ENCODE peak calls at places on chromosomes 1 and 21, in ten cellular contexts. One of them, this sample, is unnamed.

GRCh38 chr1:147083919-147084272 is 88.4 kb downstream of the PRKAB2 start:
- DNase-seq in fibroblast of lung: no peak
- DNase-seq in mucosa of descending colon: peak
- DNase-seq in cardiac fibroblast: no peak
- DNase-seq in glutamatergic neuron: no peak
- DNase-seq in cardiac muscle cell: no peak
- DNase-seq in HFFc6: no peak
- DNase-seq in kidney epithelial cell: no peak
- DNase-seq in CD8-positive, alpha-beta T cell: no peak
- DNase-seq in AG04450: no peak
- DNase-seq in this sample: no peak

GRCh38 chr21:33042812-33043211 is 17.1 kb downstream of the OLIG2 start:
- DNase-seq in cardiac muscle cell: peak
- DNase-seq in mucosa of descending colon: no peak
- DNase-seq in AG04450: peak
- DNase-seq in fibroblast of lung: peak
- DNase-seq in HFFc6: peak
- DNase-seq in glutamatergic neuron: no peak
- DNase-seq in cardiac fibroblast: peak
- DNase-seq in kidney epithelial cell: peak
- DNase-seq in CD8-positive, alpha-beta T cell: no peak
- DNase-seq in this sample: no peak

GRCh38 chr1:108644984-108645383 is 15.9 kb downstream of the HENMT1 start:
- DNase-seq in CD8-positive, alpha-beta T cell: peak
- DNase-seq in cardiac fibroblast: no peak
- DNase-seq in AG04450: no peak
- DNase-seq in mucosa of descending colon: peak
- DNase-seq in kidney epithelial cell: no peak
- DNase-seq in HFFc6: no peak
- DNase-seq in fibroblast of lung: no peak
- DNase-seq in glutamatergic neuron: no peak
- DNase-seq in cardiac muscle cell: no peak
- DNase-seq in this sample: no peak

GRCh38 chr1:229305402-229305801 is 34.5 kb downstream of the RAB4A start:
- DNase-seq in mucosa of descending colon: no peak
- DNase-seq in kidney epithelial cell: no peak
- DNase-seq in fibroblast of lung: no peak
- DNase-seq in cardiac muscle cell: no peak
- DNase-seq in cardiac fibroblast: no peak
- DNase-seq in AG04450: no peak
- DNase-seq in glutamatergic neuron: no peak
- DNase-seq in HFFc6: no peak
- DNase-seq in CD8-positive, alpha-beta T cell: no peak
- DNase-seq in this sample: no peak

GRCh38 chr1:117671781-117672501 is 66.1 kb downstream of the TENT5C start:
- DNase-seq in fibroblast of lung: no peak
- DNase-seq in HFFc6: no peak
- DNase-seq in mucosa of descending colon: peak
- DNase-seq in cardiac fibroblast: peak
- DNase-seq in glutamatergic neuron: peak
- DNase-seq in kidney epithelial cell: no peak
- DNase-seq in AG04450: no peak
- DNase-seq in cardiac muscle cell: peak
- DNase-seq in CD8-positive, alpha-beta T cell: no peak
- DNase-seq in this sample: no peak

GRCh38 chr1:46724991-46725735 is 6.2 kb upstream of the EFCAB14 start:
- DNase-seq in mucosa of descending colon: peak
- DNase-seq in CD8-positive, alpha-beta T cell: peak
- DNase-seq in glutamatergic neuron: peak
- DNase-seq in AG04450: peak
- DNase-seq in cardiac fibroblast: peak
- DNase-seq in kidney epithelial cell: peak
- DNase-seq in fibroblast of lung: peak
- DNase-seq in HFFc6: peak
- DNase-seq in cardiac muscle cell: peak
- DNase-seq in this sample: peak

GRCh38 chr1:23902611-23903278 is 10.4 kb downstream of the CNR2 start:
- DNase-seq in AG04450: no peak
- DNase-seq in glutamatergic neuron: peak
- DNase-seq in kidney epithelial cell: no peak
- DNase-seq in CD8-positive, alpha-beta T cell: no peak
- DNase-seq in HFFc6: no peak
- DNase-seq in cardiac fibroblast: no peak
- DNase-seq in mucosa of descending colon: no peak
- DNase-seq in cardiac muscle cell: no peak
- DNase-seq in fibroblast of lung: no peak
- DNase-seq in this sample: peak

GRCh38 chr1:223209293-223209898 is 66.3 kb upstream of the TLR5 start:
- DNase-seq in HFFc6: no peak
- DNase-seq in cardiac muscle cell: no peak
- DNase-seq in CD8-positive, alpha-beta T cell: no peak
- DNase-seq in AG04450: no peak
- DNase-seq in mucosa of descending colon: no peak
- DNase-seq in fibroblast of lung: peak
- DNase-seq in glutamatergic neuron: no peak
- DNase-seq in cardiac fibroblast: no peak
- DNase-seq in kidney epithelial cell: no peak
- DNase-seq in this sample: no peak

GRCh38 chr21:44267655-44268142 is 6.0 kb upstream of the DNMT3L start:
- DNase-seq in glutamatergic neuron: peak
- DNase-seq in HFFc6: no peak
- DNase-seq in AG04450: no peak
- DNase-seq in kidney epithelial cell: no peak
- DNase-seq in CD8-positive, alpha-beta T cell: no peak
- DNase-seq in cardiac fibroblast: no peak
- DNase-seq in mucosa of descending colon: no peak
- DNase-seq in cardiac muscle cell: no peak
- DNase-seq in fibroblast of lung: no peak
- DNase-seq in this sample: no peak
- TF ChIP-seq CTCF in glutamatergic neuron: no peak
- TF ChIP-seq CTCF in HFFc6: peak
- TF ChIP-seq CTCF in AG04450: peak
- TF ChIP-seq CTCF in kidney epithelial cell: no peak
- TF ChIP-seq CTCF in CD8-positive, alpha-beta T cell: peak
- TF ChIP-seq CTCF in cardiac fibroblast: peak
- TF ChIP-seq CTCF in mucosa of descending colon: no peak
- TF ChIP-seq CTCF in cardiac muscle cell: no peak
- TF ChIP-seq CTCF in fibroblast of lung: no peak
- TF ChIP-seq CTCF in this sample: no peak

DNA sequence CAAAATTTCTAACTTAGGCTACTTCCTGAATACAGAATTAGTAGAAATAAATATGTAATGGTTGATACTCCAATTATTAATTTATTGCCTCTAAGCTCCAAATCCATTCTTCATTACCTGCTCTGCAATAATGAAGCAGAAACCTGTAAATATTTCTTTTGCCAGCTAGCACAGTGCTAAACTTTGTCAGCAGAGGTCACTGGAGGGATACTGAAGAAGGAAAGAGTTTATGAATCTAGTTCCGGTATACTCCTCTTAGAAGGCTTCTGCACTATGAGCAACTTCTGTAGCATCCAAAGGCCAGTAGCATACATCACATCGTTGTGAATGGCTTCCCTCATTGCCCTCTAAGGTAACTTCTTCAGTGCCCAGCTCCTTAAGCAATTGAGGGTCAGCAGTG is 81.0 kb upstream of the LHX8 start:
- DNase-seq in glutamatergic neuron: no peak
- DNase-seq in CD8-positive, alpha-beta T cell: no peak
- DNase-seq in kidney epithelial cell: no peak
- DNase-seq in AG04450: no peak
- DNase-seq in mucosa of descending colon: no peak
- DNase-seq in fibroblast of lung: no peak
- DNase-seq in HFFc6: no peak
- DNase-seq in cardiac fibroblast: no peak
- DNase-seq in cardiac muscle cell: no peak
- DNase-seq in this sample: no peak
- TF ChIP-seq CTCF in glutamatergic neuron: no peak
- TF ChIP-seq CTCF in CD8-positive, alpha-beta T cell: no peak
- TF ChIP-seq CTCF in kidney epithelial cell: no peak
- TF ChIP-seq CTCF in AG04450: no peak
- TF ChIP-seq CTCF in mucosa of descending colon: no peak
- TF ChIP-seq CTCF in fibroblast of lung: no peak
- TF ChIP-seq CTCF in HFFc6: no peak
- TF ChIP-seq CTCF in cardiac fibroblast: no peak
- TF ChIP-seq CTCF in cardiac muscle cell: no peak
- TF ChIP-seq CTCF in this sample: peak

DNA sequence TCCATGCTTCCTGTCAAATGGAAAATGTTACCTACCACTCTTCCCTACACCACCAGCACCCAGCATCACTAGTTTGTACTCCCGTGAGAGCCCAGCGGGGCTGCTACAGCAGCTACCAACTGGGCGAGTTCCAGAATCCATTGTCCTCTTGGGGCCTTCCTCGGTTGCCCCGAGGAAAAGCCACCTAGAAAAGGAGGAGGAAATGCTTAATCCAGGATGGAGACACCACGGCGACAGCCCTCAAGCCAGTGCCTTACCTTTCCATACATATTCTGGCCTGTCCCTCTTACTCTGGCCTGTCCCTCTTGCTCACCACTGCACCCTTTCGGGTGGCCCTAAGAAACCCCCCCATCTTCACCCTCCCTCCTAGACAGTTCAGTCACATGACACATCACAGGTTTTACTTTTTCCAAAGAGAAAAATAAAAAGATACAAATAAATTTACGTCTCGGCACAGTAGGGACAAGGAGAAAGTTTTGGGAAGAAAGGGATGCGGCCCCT is 478 bp downstream of the RIT1 start:
- DNase-seq in cardiac fibroblast: peak
- DNase-seq in glutamatergic neuron: peak
- DNase-seq in mucosa of descending colon: peak
- DNase-seq in AG04450: no peak
- DNase-seq in HFFc6: peak
- DNase-seq in kidney epithelial cell: no peak
- DNase-seq in fibroblast of lung: peak
- DNase-seq in cardiac muscle cell: peak
- DNase-seq in CD8-positive, alpha-beta T cell: peak
- DNase-seq in this sample: peak
- TF ChIP-seq CTCF in cardiac fibroblast: no peak
- TF ChIP-seq CTCF in glutamatergic neuron: no peak
- TF ChIP-seq CTCF in mucosa of descending colon: no peak
- TF ChIP-seq CTCF in AG04450: peak
- TF ChIP-seq CTCF in HFFc6: no peak
- TF ChIP-seq CTCF in kidney epithelial cell: no peak
- TF ChIP-seq CTCF in fibroblast of lung: peak
- TF ChIP-seq CTCF in cardiac muscle cell: peak
- TF ChIP-seq CTCF in CD8-positive, alpha-beta T cell: no peak
- TF ChIP-seq CTCF in this sample: no peak

GRCh38 chr1:110132682-110133081 is 17.6 kb upstream of the SLC6A17 start:
- DNase-seq in kidney epithelial cell: no peak
- DNase-seq in CD8-positive, alpha-beta T cell: no peak
- DNase-seq in AG04450: no peak
- DNase-seq in glutamatergic neuron: no peak
- DNase-seq in cardiac muscle cell: no peak
- DNase-seq in fibroblast of lung: no peak
- DNase-seq in HFFc6: no peak
- DNase-seq in mucosa of descending colon: no peak
- DNase-seq in cardiac fibroblast: no peak
- DNase-seq in this sample: no peak

GRCh38 chr1:110130989-110131388 is 18.7 kb downstream of the UBL4B start:
- DNase-seq in kidney epithelial cell: no peak
- DNase-seq in HFFc6: no peak
- DNase-seq in CD8-positive, alpha-beta T cell: no peak
- DNase-seq in cardiac fibroblast: no peak
- DNase-seq in fibroblast of lung: no peak
- DNase-seq in mucosa of descending colon: no peak
- DNase-seq in cardiac muscle cell: no peak
- DNase-seq in AG04450: no peak
- DNase-seq in glutamatergic neuron: no peak
- DNase-seq in this sample: no peak

GRCh38 chr1:110134050-110134595 is 16.2 kb upstream of the SLC6A17 start:
- DNase-seq in glutamatergic neuron: no peak
- DNase-seq in HFFc6: no peak
- DNase-seq in mucosa of descending colon: no peak
- DNase-seq in cardiac muscle cell: no peak
- DNase-seq in CD8-positive, alpha-beta T cell: no peak
- DNase-seq in cardiac fibroblast: no peak
- DNase-seq in kidney epithelial cell: no peak
- DNase-seq in fibroblast of lung: no peak
- DNase-seq in AG04450: no peak
- DNase-seq in this sample: no peak

GRCh38 chr1:110133436-110133835 is 16.9 kb upstream of the SLC6A17 start:
- DNase-seq in cardiac muscle cell: no peak
- DNase-seq in AG04450: no peak
- DNase-seq in kidney epithelial cell: no peak
- DNase-seq in fibroblast of lung: peak
- DNase-seq in cardiac fibroblast: peak
- DNase-seq in mucosa of descending colon: no peak
- DNase-seq in glutamatergic neuron: no peak
- DNase-seq in HFFc6: no peak
- DNase-seq in CD8-positive, alpha-beta T cell: no peak
- DNase-seq in this sample: no peak

DNA sequence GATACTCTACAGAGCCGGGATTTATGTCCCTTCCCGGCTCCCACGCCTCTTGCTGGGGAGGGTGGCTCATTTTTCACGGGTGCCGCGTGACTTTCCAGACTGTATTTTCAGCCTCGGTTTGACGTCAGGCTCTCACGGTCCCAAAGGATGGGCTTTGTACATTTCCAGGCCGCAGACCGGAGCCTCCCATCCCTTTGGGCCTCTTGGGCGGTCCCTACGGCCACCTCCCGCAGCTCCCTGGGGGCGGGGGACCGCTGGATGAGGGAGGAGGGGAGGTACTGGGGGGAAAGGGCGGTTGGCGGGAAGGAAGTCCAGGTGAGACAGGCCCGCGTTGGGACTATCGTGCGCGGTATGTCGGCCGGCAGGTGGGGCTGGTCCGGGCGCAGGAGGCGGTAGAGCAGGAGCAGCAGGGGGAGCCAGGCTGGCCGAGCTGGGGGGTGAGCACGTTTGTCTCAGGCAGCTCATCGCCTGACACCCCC is 17.9 kb downstream of the UBL4B start:
- DNase-seq in mucosa of descending colon: no peak
- DNase-seq in kidney epithelial cell: no peak
- DNase-seq in CD8-positive, alpha-beta T cell: no peak
- DNase-seq in AG04450: no peak
- DNase-seq in cardiac fibroblast: peak
- DNase-seq in HFFc6: no peak
- DNase-seq in glutamatergic neuron: no peak
- DNase-seq in fibroblast of lung: no peak
- DNase-seq in cardiac muscle cell: no peak
- DNase-seq in this sample: no peak
- TF ChIP-seq CTCF in mucosa of descending colon: no peak
- TF ChIP-seq CTCF in kidney epithelial cell: peak
- TF ChIP-seq CTCF in CD8-positive, alpha-beta T cell: no peak
- TF ChIP-seq CTCF in AG04450: peak
- TF ChIP-seq CTCF in cardiac fibroblast: peak
- TF ChIP-seq CTCF in HFFc6: peak
- TF ChIP-seq CTCF in glutamatergic neuron: no peak
- TF ChIP-seq CTCF in fibroblast of lung: no peak
- TF ChIP-seq CTCF in cardiac muscle cell: peak
- TF ChIP-seq CTCF in this sample: no peak

GRCh38 chr21:39705849-39706248 is 39.1 kb upstream of the IGSF5 start:
- DNase-seq in glutamatergic neuron: no peak
- DNase-seq in fibroblast of lung: no peak
- DNase-seq in cardiac muscle cell: no peak
- DNase-seq in HFFc6: peak
- DNase-seq in CD8-positive, alpha-beta T cell: no peak
- DNase-seq in AG04450: no peak
- DNase-seq in kidney epithelial cell: no peak
- DNase-seq in cardiac fibroblast: no peak
- DNase-seq in mucosa of descending colon: no peak
- DNase-seq in this sample: no peak
- TF ChIP-seq CTCF in glutamatergic neuron: no peak
- TF ChIP-seq CTCF in fibroblast of lung: peak
- TF ChIP-seq CTCF in cardiac muscle cell: no peak
- TF ChIP-seq CTCF in HFFc6: peak
- TF ChIP-seq CTCF in CD8-positive, alpha-beta T cell: no peak
- TF ChIP-seq CTCF in AG04450: peak
- TF ChIP-seq CTCF in kidney epithelial cell: no peak
- TF ChIP-seq CTCF in cardiac fibroblast: no peak
- TF ChIP-seq CTCF in mucosa of descending colon: no peak
- TF ChIP-seq CTCF in this sample: no peak